ENCODE peak calls at places on chromosome 9, in ten cellular contexts. Z, C, O, U, W, D, J, S, P and N are unnamed samples.

GRCh38 chr9:21656776-21657637 is 145.4 kb upstream of the MTAP start:
- DNase-seq in P (no peak), O (no peak), W (peak), C (no peak), U (no peak), J (peak), D (no peak), S (no peak), Z (no peak), N (no peak)

GRCh38 chr9:25964239-25964638 is 286.0 kb upstream of the TUSC1 start:
- DNase-seq in C (peak), W (peak), D (no peak), O (peak), Z (peak), S (no peak), P (peak), J (peak), U (peak), N (peak)

GRCh38 chr9:130893250-130894101 is 3.1 kb downstream of the QRFP start:
- DNase-seq in D (peak), J (no peak), U (peak), P (peak), S (no peak), Z (no peak), C (no peak), O (no peak), W (no peak), N (no peak)

GRCh38 chr9:132795511-132796303 is 82.4 kb downstream of the AK8 start:
- DNase-seq in J (no peak), W (no peak), S (no peak), O (no peak), C (no peak), U (no peak), Z (no peak), D (no peak), P (no peak), N (no peak)

GRCh38 chr9:35520404-35520790 is 30.5 kb downstream of the RUSC2 start:
- DNase-seq in C (no peak), Z (no peak), J (no peak), S (no peak), O (no peak), D (no peak), P (no peak), W (no peak), U (no peak), N (no peak)

GRCh38 chr9:94672811-94673487 is 33.6 kb upstream of the FBP1 start:
- DNase-seq in P (peak), Z (no peak), J (peak), C (peak), W (peak), D (no peak), U (no peak), S (no peak), O (no peak), N (no peak)

GRCh38 chr9:107615325-107615724 is 125.8 kb upstream of the KLF4 start:
- DNase-seq in C (no peak), P (no peak), W (peak), Z (no peak), J (peak), O (no peak), S (no peak), D (no peak), U (no peak), N (no peak)

GRCh38 chr9:134204991-134205578 is 40.7 kb upstream of the RNU6ATAC start:
- DNase-seq in C (peak), S (no peak), W (no peak), O (no peak), Z (no peak), P (no peak), J (no peak), D (peak), U (no peak), N (no peak)

GRCh38 chr9:89426389-89426961 is 71.4 kb downstream of the SEMA4D start:
- DNase-seq in O (no peak), Z (no peak), C (no peak), U (no peak), D (peak), S (no peak), W (no peak), P (no peak), J (no peak), N (no peak)

GRCh38 chr9:14846871-14847311 is 63.3 kb downstream of the FREM1 start:
- DNase-seq in U (peak), D (peak), J (peak), O (peak), W (no peak), C (peak), Z (peak), S (peak), P (peak), N (no peak)

GRCh38 chr9:137317021-137317978 is 15.2 kb upstream of the NRARP start:
- DNase-seq in O (no peak), J (no peak), S (no peak), P (peak), D (no peak), W (no peak), Z (no peak), U (peak), C (no peak), N (no peak)

GRCh38 chr9:77601476-77602056 is 46.6 kb downstream of the GNA14 start:
- DNase-seq in C (no peak), O (no peak), P (no peak), U (no peak), J (no peak), D (no peak), W (no peak), S (no peak), Z (no peak), N (no peak)

GRCh38 chr9:110950041-110950645 is 88.1 kb downstream of the LPAR1 start:
- DNase-seq in O (no peak), S (no peak), U (no peak), C (peak), D (no peak), J (no peak), W (peak), Z (no peak), P (no peak), N (no peak)

GRCh38 chr9:104808030-104808614 is 44.2 kb downstream of the NIPSNAP3B start:
- DNase-seq in J (peak), Z (no peak), O (no peak), S (no peak), P (peak), C (no peak), D (no peak), U (no peak), W (no peak), N (no peak)

GRCh38 chr9:112535811-112536210 is 49.2 kb downstream of the KIAA1958 start:
- DNase-seq in U (no peak), J (no peak), W (no peak), O (no peak), C (peak), P (no peak), D (no peak), Z (no peak), S (no peak), N (no peak)

GRCh38 chr9:113233146-113233545 is 11.8 kb downstream of the SLC31A1 start:
- DNase-seq in O (no peak), D (no peak), S (no peak), J (peak), Z (no peak), P (no peak), C (no peak), U (no peak), W (no peak), N (no peak)

GRCh38 chr9:101235105-101235866 is 149.5 kb downstream of the BAAT start:
- DNase-seq in C (no peak), O (peak), U (no peak), J (peak), S (no peak), P (peak), W (no peak), D (no peak), Z (no peak), N (no peak)

GRCh38 chr9:16912197-16912596 is 41.7 kb upstream of the BNC2 start:
- DNase-seq in C (no peak), U (no peak), O (no peak), W (no peak), Z (no peak), D (no peak), S (no peak), J (no peak), P (peak), N (no peak)

GRCh38 chr9:121876658-121877271 is 216.3 kb downstream of the TTLL11 start:
- DNase-seq in J (peak), Z (no peak), W (peak), P (no peak), U (no peak), S (no peak), D (no peak), O (no peak), C (peak), N (no peak)

GRCh38 chr9:74125916-74126315 is 371.2 kb upstream of the RORB start:
- DNase-seq in Z (no peak), W (no peak), U (no peak), C (no peak), P (no peak), D (no peak), O (no peak), S (no peak), J (peak), N (no peak)

GRCh38 chr9:14779566-14780022 is 57.1 kb upstream of the CER1 start:
- DNase-seq in D (no peak), U (no peak), C (no peak), W (no peak), Z (no peak), S (no peak), O (no peak), J (no peak), P (no peak), N (no peak)

GRCh38 chr9:73091909-73092308 is 59.8 kb upstream of the ANXA1 start:
- DNase-seq in S (no peak), D (no peak), U (no peak), J (no peak), C (no peak), W (no peak), O (no peak), Z (no peak), P (no peak), N (no peak)

GRCh38 chr9:32672478-32672877 is 37.0 kb upstream of the TAF1L start:
- DNase-seq in O (no peak), S (no peak), C (peak), P (peak), Z (no peak), W (peak), J (peak), D (no peak), U (no peak), N (peak)

GRCh38 chr9:33138768-33139167 is 28.4 kb downstream of the B4GALT1 start:
- DNase-seq in Z (no peak), C (no peak), S (peak), W (no peak), D (no peak), U (no peak), J (no peak), O (no peak), P (no peak), N (no peak)

GRCh38 chr9:76423216-76424177 is 29.3 kb upstream of the RFK start:
- DNase-seq in D (no peak), O (no peak), P (peak), Z (no peak), U (no peak), S (no peak), W (no peak), J (no peak), C (no peak), N (no peak)

GRCh38 chr9:120345379-120345778 is 234.6 kb downstream of the CDK5RAP2 start:
- DNase-seq in U (no peak), O (no peak), D (no peak), Z (no peak), J (no peak), W (no peak), C (no peak), P (no peak), S (no peak), N (no peak)

GRCh38 chr9:71719585-71719984 is 48.7 kb downstream of the CEMIP2 start:
- DNase-seq in D (no peak), O (no peak), P (no peak), Z (no peak), J (peak), S (no peak), C (no peak), U (no peak), W (peak), N (no peak)

GRCh38 chr9:82679488-82679887 is 383.5 kb downstream of the RASEF start:
- DNase-seq in Z (no peak), D (no peak), J (no peak), U (no peak), W (no peak), C (no peak), P (no peak), S (no peak), O (no peak), N (no peak)

GRCh38 chr9:93575706-93576295 is 583 bp upstream of the PHF2 start:
- DNase-seq in S (no peak), C (no peak), W (no peak), P (peak), O (no peak), Z (no peak), U (peak), J (no peak), D (peak), N (no peak)

GRCh38 chr9:37839491-37840461 is 39.2 kb downstream of the DCAF10 start:
- DNase-seq in P (no peak), Z (no peak), W (no peak), C (peak), S (no peak), U (no peak), O (no peak), J (peak), D (no peak), N (no peak)

GRCh38 chr9:105053209-105053652 is 125.3 kb upstream of the ABCA1 start:
- DNase-seq in P (peak), U (no peak), Z (no peak), J (peak), S (no peak), D (peak), C (peak), W (peak), O (no peak), N (no peak)

GRCh38 chr9:22241611-22242010 is 205.0 kb upstream of the DMRTA1 start:
- DNase-seq in U (no peak), C (no peak), J (no peak), D (no peak), O (no peak), Z (no peak), S (no peak), W (no peak), P (no peak), N (no peak)

GRCh38 chr9:18059043-18059442 is 414.9 kb upstream of the ADAMTSL1 start:
- DNase-seq in D (no peak), P (no peak), U (no peak), S (no peak), Z (no peak), C (no peak), O (no peak), W (no peak), J (no peak), N (no peak)

GRCh38 chr9:18061856-18062255 is 412.1 kb upstream of the ADAMTSL1 start:
- DNase-seq in O (no peak), W (no peak), S (no peak), Z (no peak), P (no peak), D (no peak), J (peak), C (no peak), U (no peak), N (no peak)

GRCh38 chr9:18059447-18059846 is 414.5 kb upstream of the ADAMTSL1 start:
- DNase-seq in W (no peak), P (no peak), O (no peak), Z (no peak), U (no peak), D (no peak), S (no peak), C (no peak), J (no peak), N (no peak)

GRCh38 chr9:18061332-18061731 is 412.6 kb upstream of the ADAMTSL1 start:
- DNase-seq in W (no peak), P (no peak), Z (no peak), S (no peak), U (no peak), O (no peak), D (no peak), C (no peak), J (no peak), N (no peak)

GRCh38 chr9:18060304-18060934 is 413.5 kb upstream of the ADAMTSL1 start:
- DNase-seq in C (no peak), J (peak), P (no peak), O (no peak), D (no peak), Z (no peak), S (no peak), U (no peak), W (no peak), N (no peak)
- TF ChIP-seq CTCF in C (peak), J (no peak), P (no peak), O (peak), D (no peak), Z (peak), S (no peak), U (peak), W (no peak), N (no peak)

DNA sequence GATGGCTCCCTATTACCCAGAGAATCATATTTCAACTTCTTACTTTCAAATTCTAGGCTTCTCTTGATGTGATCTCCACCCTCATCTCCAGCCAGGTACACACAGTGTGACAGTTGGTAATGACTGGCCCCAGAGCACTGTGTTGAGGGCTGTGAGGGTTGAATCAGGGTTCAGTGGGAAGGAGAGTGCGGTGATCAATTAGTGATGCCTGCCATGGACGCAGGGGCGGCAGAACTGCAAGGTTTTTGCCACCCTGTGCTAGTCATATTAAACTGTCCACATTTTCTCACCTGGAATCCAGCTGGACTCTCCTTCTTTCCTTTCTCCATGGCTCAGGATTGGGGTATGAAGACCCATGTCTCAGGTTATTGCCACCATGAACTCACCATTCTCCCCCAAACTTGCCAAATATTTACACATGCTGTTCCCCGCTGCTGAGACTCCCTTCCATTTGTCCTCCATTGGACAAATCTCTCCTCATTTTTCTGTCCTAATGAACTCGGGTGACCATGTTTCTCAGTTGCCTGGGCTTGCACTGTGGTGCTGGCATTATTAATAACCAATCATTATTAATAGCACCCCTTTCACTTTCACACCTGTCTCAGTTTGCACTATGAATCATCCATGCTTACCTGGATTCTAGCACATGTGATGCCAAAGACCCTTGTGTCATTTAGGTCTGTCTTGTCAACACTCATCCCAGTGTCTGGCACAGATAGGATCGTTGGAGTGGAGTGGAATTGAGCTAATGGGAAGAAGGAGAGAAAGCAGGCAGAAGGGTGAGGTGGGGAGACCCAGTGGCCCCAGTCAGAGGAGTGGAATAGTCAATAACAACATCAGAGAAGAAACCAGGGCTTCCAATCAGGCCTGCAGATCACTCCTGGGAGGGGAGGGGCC is 33.9 kb upstream of the CRB2 start:
- DNase-seq in C (no peak), P (no peak), O (no peak), S (no peak), J (no peak), Z (no peak), W (no peak), U (no peak), D (no peak), N (no peak)
- TF ChIP-seq CTCF in C (no peak), P (no peak), O (no peak), S (no peak), J (no peak), Z (no peak), W (no peak), U (no peak), D (no peak), N (no peak)

GRCh38 chr9:12819436-12820185 is 44.8 kb downstream of the LURAP1L start:
- DNase-seq in O (peak), D (no peak), S (no peak), U (no peak), J (no peak), P (peak), W (no peak), C (no peak), Z (no peak), N (no peak)
- TF ChIP-seq CTCF in O (peak), D (peak), S (no peak), U (no peak), J (peak), P (peak), W (peak), C (peak), Z (peak), N (no peak)

DNA sequence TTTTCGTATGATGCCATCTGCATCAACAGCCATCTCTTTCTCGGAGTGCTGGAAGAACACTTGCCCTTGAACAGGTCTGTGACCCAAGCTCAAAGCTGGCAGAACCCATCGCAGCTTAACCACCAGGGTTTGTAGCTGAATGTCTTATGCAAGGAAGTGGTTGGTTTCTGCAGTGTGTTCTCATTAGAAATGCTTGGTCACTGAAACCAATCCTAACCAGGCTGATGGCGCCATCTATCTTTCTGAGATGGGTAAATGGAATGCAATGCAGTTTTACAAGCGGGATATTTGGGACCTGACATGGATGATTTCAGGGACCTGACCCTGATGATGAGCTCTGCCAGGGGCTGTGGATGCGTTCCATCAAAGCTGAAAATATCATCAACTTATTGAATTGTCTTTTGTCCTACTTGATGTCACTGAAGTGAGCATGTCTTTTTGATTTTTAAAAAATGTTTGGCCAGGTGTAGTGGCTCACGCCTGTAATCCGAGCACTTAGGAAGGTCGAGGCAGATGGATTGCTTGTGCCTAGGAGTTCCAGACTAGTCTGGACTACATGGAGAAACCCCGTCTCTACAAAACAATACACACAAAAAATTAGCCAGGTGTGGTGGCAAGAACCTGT is 28.7 kb downstream of the DMRT3 start:
- DNase-seq in S (no peak), P (peak), U (peak), J (peak), D (no peak), O (peak), C (peak), W (peak), Z (peak), N (peak)
- TF ChIP-seq CTCF in S (no peak), P (peak), U (no peak), J (peak), D (peak), O (peak), C (peak), W (peak), Z (peak), N (peak)

DNA sequence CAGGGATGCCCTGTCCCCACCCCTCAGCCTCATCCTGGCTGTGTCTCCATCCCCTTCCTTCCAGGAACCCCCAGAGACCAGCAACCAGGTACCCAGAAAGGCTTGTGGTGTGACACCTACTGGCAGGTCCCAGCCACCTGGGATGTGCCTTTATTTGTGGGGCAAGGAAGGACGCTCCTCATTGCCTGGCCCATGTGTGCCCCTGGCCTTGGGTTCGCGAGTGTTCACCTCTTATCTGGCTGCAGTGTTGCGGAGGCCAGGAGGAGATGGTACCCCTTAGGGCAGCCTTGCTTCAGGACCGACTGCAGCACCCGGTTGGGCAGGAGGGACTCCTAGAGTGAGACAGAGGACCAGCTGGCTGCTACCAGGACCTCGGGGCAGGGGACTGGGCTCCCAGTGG is 8.8 kb downstream of the C9orf50 start:
- DNase-seq in U (no peak), J (no peak), C (no peak), P (no peak), W (no peak), S (no peak), O (no peak), D (no peak), Z (no peak), N (no peak)
- TF ChIP-seq CTCF in U (no peak), J (no peak), C (no peak), P (no peak), W (no peak), S (no peak), O (peak), D (no peak), Z (no peak), N (no peak)

DNA sequence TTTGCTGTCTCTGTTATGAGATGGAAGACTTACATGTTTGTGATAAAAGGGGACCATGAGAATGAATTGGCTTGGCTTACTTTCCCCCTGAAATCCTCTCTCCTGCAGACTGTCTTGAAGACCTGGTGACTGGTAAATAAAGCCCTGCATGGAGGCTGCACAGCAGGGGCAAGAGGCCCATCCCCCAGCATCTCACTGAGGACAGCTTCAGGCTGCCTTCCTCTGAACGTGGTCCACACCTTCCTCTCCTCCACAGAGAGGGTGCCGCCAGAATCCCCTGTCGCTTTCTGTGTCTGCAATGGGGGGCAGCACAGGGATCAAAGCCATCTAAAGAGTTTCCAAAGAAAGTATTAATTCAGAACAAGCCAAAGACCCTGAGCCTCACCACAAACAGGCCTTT is 94.6 kb downstream of the SYK start:
- DNase-seq in Z (no peak), C (no peak), W (no peak), U (no peak), P (no peak), J (no peak), D (no peak), S (no peak), O (no peak), N (no peak)
- TF ChIP-seq CTCF in Z (no peak), C (no peak), W (no peak), U (no peak), P (no peak), J (no peak), D (no peak), S (no peak), O (no peak), N (no peak)